ENCODE peak calls at places on chromosome 5, in ten cellular contexts. U is stimulated activated CD8-positive, alpha-beta memory T cell treated with anti-CD3 and anti-CD28 coated beads, Interleukin-15, amount 100 ng/mL, for 4 hours; A is GM19239; L is endothelial cell; Q is AG20443; P is NCI-H1436; X is astrocyte of the spinal cord; E is T-helper 1 cell; G is ACHN; O is neural crest cell. I is an unnamed sample.

GRCh38 chr5:39420482-39421145 is 4.2 kb downstream of the DAB2 start:
- DNase-seq in U (no peak), A (no peak), L (peak), Q (peak), P (no peak), X (peak), E (no peak), G (no peak), O (peak), I (no peak)

GRCh38 chr5:41083306-41083705 is 12.2 kb upstream of the MROH2B start:
- DNase-seq in U (no peak), A (no peak), L (no peak), Q (no peak), P (no peak), X (no peak), E (no peak), G (no peak), O (no peak), I (no peak)

GRCh38 chr5:1171340-1171941 is 30.0 kb upstream of the SLC6A19 start:
- DNase-seq in U (no peak), A (no peak), L (no peak), Q (peak), P (no peak), X (no peak), E (no peak), G (no peak), O (no peak), I (peak)

GRCh38 chr5:176620333-176620981 is 9.9 kb downstream of the SNCB start:
- DNase-seq in U (no peak), A (no peak), L (no peak), Q (peak), P (no peak), X (no peak), E (no peak), G (no peak), O (no peak), I (peak)

GRCh38 chr5:88944751-88945507 is 61.9 kb upstream of the MEF2C start:
- DNase-seq in U (no peak), A (no peak), L (no peak), Q (peak), P (no peak), X (peak), E (no peak), G (no peak), O (no peak), I (no peak)

GRCh38 chr5:163385276-163385675 is 52.1 kb upstream of the CCNG1 start:
- DNase-seq in U (no peak), A (no peak), L (no peak), Q (no peak), P (no peak), X (no peak), E (no peak), G (no peak), O (no peak), I (no peak)

GRCh38 chr5:4207456-4207855 is 611.8 kb downstream of the IRX1 start:
- DNase-seq in U (no peak), A (no peak), L (no peak), Q (no peak), P (no peak), X (no peak), E (no peak), G (no peak), O (no peak), I (no peak)

GRCh38 chr5:69295088-69295754 is 37.4 kb downstream of the CCDC125 start:
- DNase-seq in U (no peak), A (no peak), L (no peak), Q (no peak), P (no peak), X (peak), E (no peak), G (peak), O (no peak), I (no peak)

GRCh38 chr5:9056046-9056445 is 489.8 kb downstream of the SEMA5A start:
- DNase-seq in U (no peak), A (no peak), L (no peak), Q (no peak), P (no peak), X (no peak), E (no peak), G (no peak), O (no peak), I (no peak)

GRCh38 chr5:144457160-144457559 is 286.5 kb downstream of the KCTD16 start:
- DNase-seq in U (no peak), A (no peak), L (no peak), Q (no peak), P (no peak), X (no peak), E (no peak), G (no peak), O (no peak), I (no peak)

GRCh38 chr5:33074548-33074947 is 363.4 kb downstream of the NPR3 start:
- DNase-seq in U (no peak), A (no peak), L (no peak), Q (peak), P (no peak), X (peak), E (no peak), G (no peak), O (no peak), I (no peak)

GRCh38 chr5:8825161-8825757 is 720.6 kb downstream of the SEMA5A start:
- DNase-seq in U (no peak), A (no peak), L (no peak), Q (no peak), P (no peak), X (peak), E (no peak), G (no peak), O (no peak), I (no peak)

GRCh38 chr5:171852255-171852681 is 66.7 kb downstream of the SMIM23 start:
- DNase-seq in U (no peak), A (no peak), L (no peak), Q (no peak), P (no peak), X (no peak), E (no peak), G (no peak), O (no peak), I (no peak)

GRCh38 chr5:97412959-97413358 is 229.9 kb upstream of the RIOK2 start:
- DNase-seq in U (no peak), A (no peak), L (no peak), Q (no peak), P (no peak), X (no peak), E (no peak), G (no peak), O (no peak), I (no peak)

GRCh38 chr5:170265527-170265926 is 32.0 kb downstream of the LCP2 start:
- DNase-seq in U (no peak), A (no peak), L (no peak), Q (no peak), P (no peak), X (no peak), E (no peak), G (no peak), O (no peak), I (no peak)

GRCh38 chr5:13708906-13709305 is 235.6 kb downstream of the DNAH5 start:
- DNase-seq in U (no peak), A (no peak), L (no peak), Q (no peak), P (no peak), X (no peak), E (no peak), G (no peak), O (no peak), I (no peak)

GRCh38 chr5:178866946-178867345 is 7.2 kb downstream of the ZNF354B start:
- DNase-seq in U (no peak), A (no peak), L (no peak), Q (no peak), P (no peak), X (no peak), E (no peak), G (no peak), O (no peak), I (no peak)

GRCh38 chr5:96198673-96199072 is 234.4 kb downstream of the PCSK1 start:
- DNase-seq in U (no peak), A (no peak), L (no peak), Q (no peak), P (no peak), X (peak), E (no peak), G (no peak), O (no peak), I (no peak)

GRCh38 chr5:180790020-180790419 is 12.6 kb downstream of the MGAT1 start:
- DNase-seq in U (no peak), A (no peak), L (peak), Q (no peak), P (no peak), X (no peak), E (no peak), G (no peak), O (no peak), I (peak)

GRCh38 chr5:157744055-157745011 is 821 bp downstream of the LSM11 start:
- DNase-seq in U (peak), A (peak), L (peak), Q (peak), P (no peak), X (peak), E (no peak), G (peak), O (peak), I (no peak)

GRCh38 chr5:131524431-131524830 is 110.6 kb downstream of the RAPGEF6 start:
- DNase-seq in U (no peak), A (no peak), L (no peak), Q (no peak), P (no peak), X (no peak), E (no peak), G (no peak), O (no peak), I (no peak)

GRCh38 chr5:178577376-178577839 is 12.8 kb downstream of the COL23A1 start:
- DNase-seq in U (no peak), A (no peak), L (peak), Q (no peak), P (no peak), X (no peak), E (no peak), G (no peak), O (peak), I (no peak)

GRCh38 chr5:149671544-149671943 is 58.6 kb upstream of the PPARGC1B start:
- DNase-seq in U (no peak), A (no peak), L (no peak), Q (no peak), P (no peak), X (no peak), E (no peak), G (no peak), O (no peak), I (no peak)

GRCh38 chr5:116442095-116442534 is 132.5 kb downstream of the SEMA6A start:
- DNase-seq in U (no peak), A (no peak), L (no peak), Q (no peak), P (no peak), X (peak), E (no peak), G (peak), O (no peak), I (no peak)

GRCh38 chr5:129904102-129904666 is at the start of gene CHSY3:
- DNase-seq in U (no peak), A (no peak), L (peak), Q (peak), P (peak), X (peak), E (no peak), G (peak), O (peak), I (peak)

GRCh38 chr5:94245608-94246007 is 372.8 kb downstream of the KIAA0825 start:
- DNase-seq in U (no peak), A (no peak), L (no peak), Q (no peak), P (no peak), X (peak), E (no peak), G (no peak), O (no peak), I (no peak)

GRCh38 chr5:124371121-124371706 is 375.2 kb downstream of the ZNF608 start:
- DNase-seq in U (no peak), A (no peak), L (no peak), Q (peak), P (no peak), X (no peak), E (no peak), G (no peak), O (no peak), I (no peak)